ENCODE peak calls at places on chromosomes 4 and X, in eight cellular contexts. R is fibroblast of mammary gland, W is HFF-Myc, X is lung, V is epithelial cell of esophagus, D is fibroblast of pulmonary artery, Z is cardiac muscle cell, N is ovary. E is an unnamed sample.

GRCh38 chr4:58514299-58514698 is 1404.1 kb upstream of the IGFBP7 start:
- DNase-seq in X (no peak), W (no peak), N (no peak), V (no peak), R (no peak), Z (peak; percentile 6), D (no peak), E (no peak)

GRCh38 chr4:71259911-71260331 is 78.9 kb upstream of the SLC4A4 start:
- DNase-seq in N (no peak), R (no peak), W (no peak), V (peak; percentile 93), X (no peak), D (peak; percentile 16), Z (no peak), E (no peak)

GRCh38 chr4:80462537-80463207 is 127.1 kb downstream of the CFAP299 start:
- DNase-seq in R (peak; percentile 59), N (no peak), D (no peak), Z (no peak), V (no peak), W (no peak), X (no peak), E (no peak)

GRCh38 chr4:182764137-182764536 is 153.0 kb downstream of the DCTD start:
- DNase-seq in N (no peak), X (no peak), Z (no peak), D (peak; percentile 7), R (no peak), W (no peak), V (peak; percentile 51), E (no peak)

GRCh38 chr4:134408897-134409296 is 207.3 kb upstream of the PABPC4L start:
- DNase-seq in R (no peak), D (no peak), Z (no peak), X (no peak), N (no peak), W (no peak), V (no peak), E (no peak)

GRCh38 chr4:1167244-1167949 is 5.0 kb downstream of the SPON2 start:
- DNase-seq in X (peak; percentile 82), R (peak; percentile 93), V (peak; percentile 83), D (peak; percentile 79), Z (peak; percentile 83), N (peak; percentile 81), W (peak; percentile 55), E (peak; percentile 96)

GRCh38 chrX:129781134-129782014 is 1.6 kb downstream of the SASH3 start:
- DNase-seq in D (no peak), Z (no peak), N (no peak), V (no peak), W (no peak), R (no peak), X (peak; percentile 46), E (peak; percentile 95)

GRCh38 chrX:74449322-74449936 is 28.1 kb downstream of the SLC16A2 start:
- DNase-seq in N (no peak), D (no peak), Z (no peak), W (no peak), R (no peak), X (no peak), V (peak; percentile 71), E (no peak)

GRCh38 chr4:168139336-168139735 is 47.0 kb downstream of the ANXA10 start:
- DNase-seq in X (no peak), Z (no peak), D (peak; percentile 81), N (no peak), V (peak; percentile 80), R (peak; percentile 77), W (no peak), E (no peak)

GRCh38 chr4:68180858-68181531 is 51.3 kb upstream of the TMPRSS11F start:
- DNase-seq in D (peak; percentile 44), Z (no peak), V (peak; percentile 89), N (no peak), X (no peak), R (peak; percentile 30), W (no peak), E (no peak)

GRCh38 chrX:65871671-65872311 is 168.1 kb downstream of the VSIG4 start:
- DNase-seq in N (no peak), X (no peak), R (no peak), Z (no peak), W (no peak), V (peak; percentile 85), D (peak; percentile 51), E (no peak)

GRCh38 chr4:37827802-37828321 is 1.4 kb downstream of the PGM2 start:
- DNase-seq in W (no peak), X (no peak), V (peak; percentile 3), N (no peak), D (no peak), Z (no peak), R (peak; percentile 4), E (no peak)

GRCh38 chrX:151791961-151792360 is 57.4 kb downstream of the CNGA2 start:
- DNase-seq in W (no peak), R (no peak), N (no peak), Z (no peak), X (no peak), D (no peak), V (no peak), E (no peak)

GRCh38 chr4:36208884-36209473 is 35.3 kb downstream of the ARAP2 start:
- DNase-seq in D (no peak), X (no peak), V (no peak), N (no peak), Z (no peak), R (no peak), W (no peak), E (no peak)

GRCh38 chrX:13081385-13082285 is 37.2 kb upstream of the FAM9C start:
- DNase-seq in X (no peak), W (no peak), R (no peak), N (no peak), D (peak; percentile 62), Z (no peak), V (no peak), E (no peak)

GRCh38 chr4:141238196-141238595 is 17.5 kb downstream of the ZNF330 start:
- DNase-seq in D (no peak), N (no peak), R (no peak), Z (no peak), W (no peak), V (no peak), X (no peak), E (no peak)

GRCh38 chr4:76948441-76949292 is 885 bp upstream of the SEPTIN11 start:
- DNase-seq in N (peak; percentile 75), Z (peak; percentile 94), D (peak; percentile 78), V (peak; percentile 81), X (peak; percentile 71), W (no peak), R (peak; percentile 65), E (peak; percentile 88)

GRCh38 chrX:97474933-97475332 is 591.2 kb downstream of the RPA4 start:
- DNase-seq in V (no peak), N (no peak), D (no peak), X (no peak), W (no peak), R (no peak), Z (no peak), E (no peak)

DNA sequence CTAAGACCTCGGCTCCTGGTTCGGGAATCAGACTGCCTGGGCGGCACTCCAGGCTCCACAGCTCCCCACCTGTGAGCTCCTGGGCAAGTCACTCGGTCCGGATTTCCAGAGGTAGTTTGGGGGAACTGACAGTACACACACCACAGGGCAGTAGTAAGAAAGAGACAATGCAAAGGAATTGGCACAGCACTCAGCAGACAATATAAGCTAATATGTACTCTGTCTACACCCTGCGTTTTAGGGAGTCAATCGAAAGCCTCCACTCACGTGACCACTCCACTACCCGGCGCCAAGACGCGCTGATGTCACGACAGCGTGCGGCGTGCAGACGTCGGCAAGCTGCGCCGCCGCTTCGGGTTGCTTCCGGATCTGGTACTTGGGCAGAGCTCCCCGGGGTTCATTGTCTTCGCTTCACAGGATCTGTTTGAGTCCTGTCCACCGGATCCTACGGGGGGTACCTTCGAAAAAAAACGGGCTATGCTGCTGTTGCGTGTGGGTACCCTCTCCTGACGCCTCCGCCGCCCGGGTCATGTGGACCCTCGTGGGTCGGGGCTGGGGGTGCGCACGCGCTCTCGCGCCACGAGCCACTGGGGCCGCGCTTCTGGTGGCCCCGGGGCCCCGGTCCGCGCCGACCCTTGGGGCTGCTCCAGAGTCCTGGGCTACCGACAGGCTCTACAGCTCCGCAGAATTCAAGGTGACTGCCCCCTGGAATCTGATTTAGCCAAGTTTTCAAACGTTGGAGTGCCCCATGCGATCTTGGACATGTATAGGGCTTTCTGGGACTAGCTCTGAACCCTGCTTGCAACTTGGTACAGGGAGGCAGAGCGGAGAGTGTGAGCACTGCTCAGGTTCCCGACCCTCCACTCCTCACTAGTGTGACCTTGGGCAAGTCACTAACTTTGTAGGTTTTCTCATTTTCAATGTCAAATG is at the start of gene GUF1:
- DNase-seq in Z (peak; percentile 92), D (peak; percentile 92), W (peak; percentile 75), N (peak; percentile 87), R (peak; percentile 89), X (peak; percentile 90), V (peak; percentile 93), E (peak; percentile 97)
- TF ChIP-seq CTCF in Z (peak; percentile 2), D (no peak), W (no peak), N (no peak), R (no peak), X (no peak), V (no peak), E (no peak)

GRCh38 chr4:107689912-107690587 is 30.0 kb downstream of the PAPSS1 start:
- DNase-seq in W (peak; percentile 59), N (no peak), D (peak; percentile 74), Z (no peak), X (no peak), V (peak; percentile 95), R (peak; percentile 87), E (no peak)
- H3K4me3 ChIP-seq in W (no peak overlapping the region), N (no peak overlapping the region), D (no peak overlapping the region), Z (no peak overlapping the region), X (no peak overlapping the region), V (no peak overlapping the region), R (no peak overlapping the region), E (no peak overlapping the region)

GRCh38 chrX:56974408-56974807 is 20.9 kb downstream of the SPIN3 start:
- DNase-seq in D (no peak), Z (no peak), W (no peak), N (no peak), X (no peak), R (no peak), V (peak; percentile 77), E (no peak)

GRCh38 chrX:56978172-56978571 is 17.2 kb downstream of the SPIN3 start:
- DNase-seq in Z (peak; percentile 25), W (no peak), V (peak; percentile 59), X (peak; percentile 30), D (peak; percentile 59), R (peak; percentile 57), N (no peak), E (no peak)

GRCh38 chrX:56975611-56976010 is 19.7 kb downstream of the SPIN3 start:
- DNase-seq in W (no peak), R (peak; percentile 6), X (no peak), D (peak; percentile 16), V (peak; percentile 10), Z (no peak), N (no peak), E (no peak)
- TF ChIP-seq CTCF in W (no peak), R (peak; percentile 8), X (no peak), D (peak; percentile 14), V (peak; percentile 3), Z (peak; percentile 9), N (no peak), E (no peak)

DNA sequence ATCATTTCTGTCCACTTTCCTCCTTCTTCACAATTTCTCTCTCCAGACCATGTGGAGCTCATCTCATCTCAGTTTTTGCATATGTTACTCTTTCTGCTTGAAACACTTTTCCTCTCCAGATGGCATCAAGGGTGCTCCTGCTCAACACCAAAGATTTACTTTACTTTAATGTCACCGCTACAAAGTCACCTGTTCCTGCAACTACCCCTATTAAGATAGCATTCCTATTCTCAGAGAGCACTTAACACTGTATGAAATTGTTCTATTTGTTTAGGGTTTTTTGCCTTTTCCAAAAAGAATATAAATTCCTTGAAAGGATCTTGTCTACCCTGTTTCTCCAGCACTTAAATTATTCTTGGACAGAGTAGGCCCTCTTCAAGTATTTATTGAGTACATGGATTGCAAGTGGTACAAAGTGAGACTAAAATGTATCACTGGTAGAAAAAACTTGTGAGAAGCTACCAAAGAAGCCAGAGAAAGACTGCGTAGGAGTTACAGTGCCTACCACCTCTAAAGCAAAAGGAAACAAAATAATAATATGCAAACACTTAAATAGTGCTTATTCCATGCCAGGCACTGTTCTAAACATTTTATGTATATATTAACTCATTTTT is 1.1 kb upstream of the EXOSC9 start:
- DNase-seq in D (no peak), X (no peak), V (no peak), W (no peak), R (no peak), Z (no peak), N (no peak), E (no peak)
- H3K4me3 ChIP-seq in D (no peak overlapping the region), X (no peak overlapping the region), V (no peak overlapping the region), W (no peak overlapping the region), R (no peak overlapping the region), Z (no peak overlapping the region), N (no peak overlapping the region), E (no peak overlapping the region)

E was measured in spleen.